ENCODE peak calls at places on chromosomes 4 and X, in five cellular contexts. S, Z, C, F and T are unnamed samples.
A peak's percentile ranks its signal among the peaks of the same experiment; 100 is the strongest.

GRCh38 chr4:71360844-71361243 is 22.0 kb downstream of the SLC4A4 start:
- DNase-seq in S (no peak), Z (no peak), C (no peak), F (no peak), T (peak; percentile 10)

GRCh38 chrX:15242899-15243555 is 26.9 kb downstream of the ASB9 start:
- DNase-seq in S (peak; percentile 25), Z (no peak), C (no peak), F (peak; percentile 69), T (peak; percentile 36)

GRCh38 chrX:39491548-39492297 is 606.0 kb downstream of the BCOR start:
- DNase-seq in S (no peak), Z (no peak), C (no peak), F (no peak), T (no peak)

GRCh38 chr4:1360423-1361283 is 13.6 kb downstream of the UVSSA start:
- DNase-seq in S (no peak), Z (no peak), C (no peak), F (no peak), T (no peak)

GRCh38 chrX:39499996-39500395 is 597.8 kb downstream of the BCOR start:
- DNase-seq in S (no peak), Z (no peak), C (no peak), F (no peak), T (no peak)

GRCh38 chr4:142396279-142396678 is 449.8 kb downstream of the INPP4B start:
- DNase-seq in S (no peak), Z (no peak), C (no peak), F (no peak), T (no peak)

GRCh38 chrX:40449956-40450701 is 130.6 kb upstream of the ATP6AP2 start:
- DNase-seq in S (no peak), Z (no peak), C (no peak), F (no peak), T (no peak)

GRCh38 chr4:57342406-57342805 is 232.2 kb upstream of the IGFBP7 start:
- DNase-seq in S (no peak), Z (no peak), C (no peak), F (no peak), T (no peak)

GRCh38 chrX:42567268-42567667 is 210.7 kb downstream of the PPP1R2C start:
- DNase-seq in S (no peak), Z (no peak), C (no peak), F (no peak), T (no peak)

GRCh38 chrX:96591418-96591817 is 93.2 kb upstream of the DIAPH2 start:
- DNase-seq in S (no peak), Z (no peak), C (no peak), F (no peak), T (no peak)

GRCh38 chr4:172850838-172851237 is 317.8 kb upstream of the GALNT7 start:
- DNase-seq in S (no peak), Z (no peak), C (no peak), F (peak; percentile 59), T (no peak)

GRCh38 chr4:152079543-152080293 is 318.9 kb upstream of the GATB start:
- DNase-seq in S (no peak), Z (no peak), C (no peak), F (no peak), T (no peak)

GRCh38 chr4:61995717-61996337 is 795.7 kb downstream of the ADGRL3 start:
- DNase-seq in S (no peak), Z (no peak), C (no peak), F (no peak), T (no peak)

GRCh38 chr4:156790866-156791265 is 180.7 kb downstream of the PDGFC start:
- DNase-seq in S (no peak), Z (no peak), C (no peak), F (no peak), T (peak; percentile 53)

GRCh38 chr4:174749091-174749490 is 80.0 kb downstream of the GLRA3 start:
- DNase-seq in S (no peak), Z (no peak), C (no peak), F (no peak), T (no peak)

GRCh38 chr4:123823244-123823643 is 426.6 kb downstream of the SPRY1 start:
- DNase-seq in S (no peak), Z (no peak), C (no peak), F (no peak), T (no peak)

GRCh38 chr4:151983854-151984253 is 223.0 kb upstream of the GATB start:
- DNase-seq in S (peak; percentile 42), Z (no peak), C (no peak), F (no peak), T (no peak)

GRCh38 chrX:108397627-108398392 is 40.4 kb downstream of the COL4A6 start:
- DNase-seq in S (no peak), Z (no peak), C (no peak), F (peak; percentile 32), T (no peak)

GRCh38 chr4:152571296-152571695 is 35.4 kb upstream of the FBXW7 start:
- DNase-seq in S (no peak), Z (no peak), C (no peak), F (no peak), T (no peak)

GRCh38 chr4:102299708-102300107 is 45.6 kb downstream of the SLC39A8 start:
- DNase-seq in S (no peak), Z (no peak), C (peak; percentile 42), F (peak; percentile 62), T (peak; percentile 90)

GRCh38 chrX:5788930-5789329 is 439.7 kb downstream of the NLGN4X start:
- DNase-seq in S (no peak), Z (no peak), C (peak; percentile 50), F (no peak), T (no peak)
- H3K4me3 ChIP-seq in S (no peak overlapping the region), Z (no peak overlapping the region), C (no peak overlapping the region), F (no peak overlapping the region), T (no peak overlapping the region)

GRCh38 chr4:73869130-73870055 is at the start of gene CXCL1:
- DNase-seq in S (peak; percentile 61), Z (peak; percentile 24), C (no peak), F (peak; percentile 19), T (peak; percentile 79)

GRCh38 chr4:73870778-73871177 is 1.6 kb downstream of the CXCL1 start:
- DNase-seq in S (no peak), Z (no peak), C (no peak), F (no peak), T (no peak)

GRCh38 chr4:73868206-73869129 is 725 bp upstream of the CXCL1 start:
- DNase-seq in S (no peak), Z (no peak), C (no peak), F (peak; percentile 27), T (peak; percentile 54)

GRCh38 chr4:73871911-73872310 is 2.7 kb downstream of the CXCL1 start:
- DNase-seq in S (no peak), Z (no peak), C (no peak), F (no peak), T (no peak)

DNA sequence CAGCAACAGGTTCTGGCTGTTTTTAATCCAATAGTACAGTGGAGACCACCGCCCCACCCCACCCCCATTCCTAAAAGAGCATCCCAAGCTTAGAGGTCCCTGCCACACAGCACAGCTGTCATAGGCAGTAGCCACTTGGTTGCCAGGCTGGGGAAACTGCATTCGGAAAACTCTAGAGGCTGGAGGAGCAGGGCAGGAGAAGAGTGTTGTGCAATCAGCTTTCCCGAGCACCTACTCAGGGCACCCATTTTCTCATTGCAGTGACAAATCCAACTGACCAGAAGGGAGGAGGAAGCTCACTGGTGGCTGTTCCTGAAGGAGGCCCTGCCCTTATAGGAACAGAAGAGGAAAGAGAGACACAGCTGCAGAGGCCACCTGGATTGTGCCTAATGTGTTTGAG is 1.1 kb downstream of the CXCL1 start:
- DNase-seq in S (no peak), Z (no peak), C (no peak), F (peak; percentile 48), T (peak; percentile 11)
- H3K4me3 ChIP-seq in S (no peak overlapping the region), Z (no peak overlapping the region), C (no peak overlapping the region), F (peak overlapping the region; percentile 91), T (peak overlapping the region; percentile 80)

GRCh38 chr4:81031389-81032173 is 1.1 kb downstream of the BMP3 start:
- DNase-seq in S (no peak), Z (no peak), C (no peak), F (no peak), T (peak; percentile 49)

GRCh38 chr4:81032174-81032551 is 1.7 kb downstream of the BMP3 start:
- DNase-seq in S (no peak), Z (no peak), C (no peak), F (no peak), T (peak; percentile 41)

GRCh38 chr4:81032805-81033684 is 2.5 kb downstream of the BMP3 start:
- DNase-seq in S (no peak), Z (no peak), C (no peak), F (no peak), T (no peak)

GRCh38 chr4:81030061-81030616 is 369 bp upstream of the BMP3 start:
- DNase-seq in S (no peak), Z (no peak), C (no peak), F (no peak), T (peak; percentile 79)

GRCh38 chr4:81030617-81031388 is at the start of gene BMP3:
- DNase-seq in S (no peak), Z (no peak), C (no peak), F (peak; percentile 1), T (peak; percentile 56)
- H3K4me3 ChIP-seq in S (no peak within 1 kb of the TSS), Z (peak within 1 kb of the TSS; percentile 12), C (peak within 1 kb of the TSS; percentile 31), F (no peak within 1 kb of the TSS), T (peak within 1 kb of the TSS; percentile 77)

DNA sequence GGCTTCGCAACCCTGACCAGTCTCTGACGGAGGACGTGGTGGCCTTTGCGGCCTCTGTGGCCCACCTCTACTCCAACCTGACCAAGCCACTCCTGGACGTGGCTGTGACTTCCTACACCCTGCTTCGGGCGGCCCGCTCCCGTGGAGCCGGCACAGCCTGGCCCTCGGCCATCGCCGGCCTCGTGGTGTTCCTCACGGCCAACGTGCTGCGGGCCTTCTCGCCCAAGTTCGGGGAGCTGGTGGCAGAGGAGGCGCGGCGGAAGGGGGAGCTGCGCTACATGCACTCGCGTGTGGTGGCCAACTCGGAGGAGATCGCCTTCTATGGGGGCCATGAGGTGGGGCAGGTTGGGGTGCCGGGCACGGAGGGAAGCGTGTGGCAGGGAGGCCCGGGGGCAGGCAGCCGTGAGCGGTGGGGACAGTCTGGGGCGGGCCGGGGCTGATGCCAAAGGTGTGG is 1.2 kb downstream of the ABCD1 start:
- DNase-seq in S (no peak), Z (no peak), C (no peak), F (no peak), T (no peak)
- H3K4me3 ChIP-seq in S (no peak overlapping the region), Z (peak overlapping the region; percentile 80), C (no peak overlapping the region), F (no peak overlapping the region), T (no peak overlapping the region)

DNA sequence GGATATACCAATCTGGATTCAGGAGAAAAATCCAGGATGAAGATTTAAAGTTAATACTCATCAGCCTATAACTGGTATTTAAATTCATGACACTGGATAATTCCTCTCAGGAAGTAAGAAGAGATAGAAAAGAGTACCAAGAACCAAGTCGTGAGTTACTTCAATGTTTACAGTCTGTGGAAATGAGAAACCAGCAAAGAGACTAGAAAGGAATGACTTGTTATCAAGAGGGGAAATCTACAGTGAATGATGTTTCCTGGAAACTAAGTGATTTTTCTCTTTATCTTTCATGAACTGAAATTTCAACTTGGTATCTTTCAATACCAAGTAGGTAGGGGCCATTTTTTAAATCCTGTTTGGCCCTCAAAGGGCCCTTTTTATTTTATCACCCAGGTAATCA is 217.9 kb upstream of the AFF2 start:
- DNase-seq in S (no peak), Z (no peak), C (no peak), F (no peak), T (no peak)
- H3K4me3 ChIP-seq in S (no peak overlapping the region), Z (no peak overlapping the region), C (no peak overlapping the region), F (no peak overlapping the region), T (no peak overlapping the region)

DNA sequence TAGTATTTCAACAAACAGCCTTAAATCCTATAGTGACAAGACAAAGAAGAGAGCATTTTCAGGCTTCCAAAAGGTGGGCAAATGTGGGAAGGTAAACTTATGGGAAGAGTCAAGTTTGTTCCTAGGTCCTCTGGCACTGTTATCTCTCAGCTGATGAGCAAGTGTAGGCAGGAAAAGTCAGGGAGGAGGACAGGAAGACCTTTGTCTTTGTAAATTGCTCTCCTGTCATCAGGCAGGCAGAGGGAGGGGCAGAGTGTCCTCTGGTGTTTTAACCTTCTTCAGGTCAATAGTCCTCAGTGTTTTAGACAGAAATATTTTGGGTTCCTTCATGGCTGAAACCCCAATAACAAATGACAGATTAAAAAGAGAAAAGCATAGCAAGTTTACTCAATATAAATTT is 13.5 kb upstream of the GEMIN8 start:
- DNase-seq in S (no peak), Z (no peak), C (no peak), F (no peak), T (no peak)
- H3K4me3 ChIP-seq in S (no peak overlapping the region), Z (no peak overlapping the region), C (no peak overlapping the region), F (no peak overlapping the region), T (no peak overlapping the region)